ENCODE peak calls at places on chromosomes 7 and 10, in five cellular contexts. One of them, this sample, is unnamed.
A peak's percentile ranks its signal among the peaks of the same experiment; 100 is the strongest.

GRCh38 chr10:119360181-119360921 is 153.0 kb downstream of the GRK5 start:
- DNase-seq in upper lobe of left lung: no peak
- DNase-seq in endothelial cell of umbilical vein: no peak
- DNase-seq in transverse colon: no peak
- DNase-seq in sigmoid colon: no peak
- DNase-seq in this sample: no peak

GRCh38 chr10:71423268-71423667 is 26.5 kb downstream of the CDH23 start:
- DNase-seq in upper lobe of left lung: no peak
- DNase-seq in endothelial cell of umbilical vein: no peak
- DNase-seq in transverse colon: no peak
- DNase-seq in sigmoid colon: no peak
- DNase-seq in this sample: no peak

GRCh38 chr10:13563481-13564445 is 23.0 kb upstream of the PRPF18 start:
- DNase-seq in upper lobe of left lung: no peak
- DNase-seq in endothelial cell of umbilical vein: no peak
- DNase-seq in transverse colon: no peak
- DNase-seq in sigmoid colon: no peak
- DNase-seq in this sample: no peak

GRCh38 chr7:111587715-111588433 is 25.6 kb upstream of the IMMP2L start:
- DNase-seq in upper lobe of left lung: no peak
- DNase-seq in endothelial cell of umbilical vein: no peak
- DNase-seq in transverse colon: no peak
- DNase-seq in sigmoid colon: no peak
- DNase-seq in this sample: no peak

GRCh38 chr7:155590215-155591023 is 44.1 kb upstream of the CNPY1 start:
- DNase-seq in upper lobe of left lung: peak; percentile 85
- DNase-seq in endothelial cell of umbilical vein: no peak
- DNase-seq in transverse colon: peak; percentile 16
- DNase-seq in sigmoid colon: no peak
- DNase-seq in this sample: no peak

GRCh38 chr7:140617081-140617480 is 23.5 kb downstream of the DENND2A start:
- DNase-seq in upper lobe of left lung: no peak
- DNase-seq in endothelial cell of umbilical vein: no peak
- DNase-seq in transverse colon: no peak
- DNase-seq in sigmoid colon: no peak
- DNase-seq in this sample: no peak

GRCh38 chr7:14850039-14850438 is 52.5 kb downstream of the DGKB start:
- DNase-seq in upper lobe of left lung: no peak
- DNase-seq in endothelial cell of umbilical vein: no peak
- DNase-seq in transverse colon: no peak
- DNase-seq in sigmoid colon: no peak
- DNase-seq in this sample: no peak

GRCh38 chr7:80941206-80941758 is 22.4 kb upstream of the SEMA3C start:
- DNase-seq in upper lobe of left lung: no peak
- DNase-seq in endothelial cell of umbilical vein: no peak
- DNase-seq in transverse colon: no peak
- DNase-seq in sigmoid colon: no peak
- DNase-seq in this sample: no peak

GRCh38 chr7:121027761-121028681 is 39.5 kb downstream of the CPED1 start:
- DNase-seq in upper lobe of left lung: no peak
- DNase-seq in endothelial cell of umbilical vein: no peak
- DNase-seq in transverse colon: no peak
- DNase-seq in sigmoid colon: no peak
- DNase-seq in this sample: no peak

GRCh38 chr10:44310762-44311562 is 73.9 kb downstream of the CXCL12 start:
- DNase-seq in upper lobe of left lung: peak; percentile 97
- DNase-seq in endothelial cell of umbilical vein: peak; percentile 53
- DNase-seq in transverse colon: peak; percentile 84
- DNase-seq in sigmoid colon: peak; percentile 94
- DNase-seq in this sample: peak; percentile 96

GRCh38 chr10:103958996-103959395 is 7.9 kb upstream of the SLK start:
- DNase-seq in upper lobe of left lung: no peak
- DNase-seq in endothelial cell of umbilical vein: no peak
- DNase-seq in transverse colon: no peak
- DNase-seq in sigmoid colon: no peak
- DNase-seq in this sample: no peak

GRCh38 chr10:133110609-133111275 is 23.0 kb downstream of the ADGRA1 start:
- DNase-seq in upper lobe of left lung: peak; percentile 24
- DNase-seq in endothelial cell of umbilical vein: peak; percentile 43
- DNase-seq in transverse colon: no peak
- DNase-seq in sigmoid colon: no peak
- DNase-seq in this sample: no peak

GRCh38 chr10:69703766-69704191 is 73.7 kb downstream of the FAM241B start:
- DNase-seq in upper lobe of left lung: no peak
- DNase-seq in endothelial cell of umbilical vein: no peak
- DNase-seq in transverse colon: no peak
- DNase-seq in sigmoid colon: no peak
- DNase-seq in this sample: no peak

GRCh38 chr7:88357794-88358533 is 51.3 kb upstream of the STEAP4 start:
- DNase-seq in upper lobe of left lung: no peak
- DNase-seq in endothelial cell of umbilical vein: no peak
- DNase-seq in transverse colon: no peak
- DNase-seq in sigmoid colon: no peak
- DNase-seq in this sample: no peak

GRCh38 chr7:33300131-33300530 is 170.8 kb downstream of the BBS9 start:
- DNase-seq in upper lobe of left lung: no peak
- DNase-seq in endothelial cell of umbilical vein: no peak
- DNase-seq in transverse colon: no peak
- DNase-seq in sigmoid colon: no peak
- DNase-seq in this sample: no peak

GRCh38 chr10:130751106-130751840 is 560.2 kb downstream of the TCERG1L start:
- DNase-seq in upper lobe of left lung: no peak
- DNase-seq in endothelial cell of umbilical vein: no peak
- DNase-seq in transverse colon: no peak
- DNase-seq in sigmoid colon: peak; percentile 28
- DNase-seq in this sample: no peak

GRCh38 chr7:50792342-50793114 is 9.8 kb upstream of the GRB10 start:
- DNase-seq in upper lobe of left lung: peak; percentile 88
- DNase-seq in endothelial cell of umbilical vein: peak; percentile 40
- DNase-seq in transverse colon: peak; percentile 18
- DNase-seq in sigmoid colon: no peak
- DNase-seq in this sample: no peak

GRCh38 chr10:77522268-77522809 is 115.3 kb downstream of the KCNMA1 start:
- DNase-seq in upper lobe of left lung: no peak
- DNase-seq in endothelial cell of umbilical vein: no peak
- DNase-seq in transverse colon: no peak
- DNase-seq in sigmoid colon: no peak
- DNase-seq in this sample: no peak

GRCh38 chr10:46268076-46268881 is 18.5 kb upstream of the ANTXRL start:
- DNase-seq in upper lobe of left lung: no peak
- DNase-seq in endothelial cell of umbilical vein: no peak
- DNase-seq in transverse colon: peak; percentile 29
- DNase-seq in sigmoid colon: no peak
- DNase-seq in this sample: peak; percentile 82

GRCh38 chr10:28137907-28138880 is 139.3 kb upstream of the ODAD2 start:
- DNase-seq in upper lobe of left lung: no peak
- DNase-seq in endothelial cell of umbilical vein: peak; percentile 60
- DNase-seq in transverse colon: no peak
- DNase-seq in sigmoid colon: no peak
- DNase-seq in this sample: no peak

GRCh38 chr10:35165112-35165511 is 38.5 kb downstream of the CREM start:
- DNase-seq in upper lobe of left lung: no peak
- DNase-seq in endothelial cell of umbilical vein: no peak
- DNase-seq in transverse colon: no peak
- DNase-seq in sigmoid colon: no peak
- DNase-seq in this sample: no peak

GRCh38 chr10:5616046-5616445 is 50.3 kb downstream of the ASB13 start:
- DNase-seq in upper lobe of left lung: peak; percentile 71
- DNase-seq in endothelial cell of umbilical vein: no peak
- DNase-seq in transverse colon: no peak
- DNase-seq in sigmoid colon: no peak
- DNase-seq in this sample: no peak

GRCh38 chr7:7858559-7858958 is 110.0 kb upstream of the GLCCI1 start:
- DNase-seq in upper lobe of left lung: no peak
- DNase-seq in endothelial cell of umbilical vein: peak; percentile 52
- DNase-seq in transverse colon: no peak
- DNase-seq in sigmoid colon: no peak
- DNase-seq in this sample: no peak

GRCh38 chr7:72234086-72234485 is 178.1 kb downstream of the CALN1 start:
- DNase-seq in upper lobe of left lung: no peak
- DNase-seq in endothelial cell of umbilical vein: no peak
- DNase-seq in transverse colon: no peak
- DNase-seq in sigmoid colon: no peak
- DNase-seq in this sample: no peak

GRCh38 chr7:65037740-65038678 is 31.5 kb upstream of the ERV3-1 start:
- DNase-seq in upper lobe of left lung: peak; percentile 98
- DNase-seq in endothelial cell of umbilical vein: peak; percentile 92
- DNase-seq in transverse colon: peak; percentile 95
- DNase-seq in sigmoid colon: peak; percentile 96
- DNase-seq in this sample: peak; percentile 91
- TF ChIP-seq POLR2A in upper lobe of left lung: peak; percentile 56
- TF ChIP-seq POLR2A in endothelial cell of umbilical vein: peak; percentile 43
- TF ChIP-seq POLR2A in transverse colon: peak; percentile 42
- TF ChIP-seq POLR2A in sigmoid colon: no peak
- TF ChIP-seq POLR2A in this sample: peak; percentile 38

GRCh38 chr10:38159007-38159406 is 64.9 kb downstream of the ZNF37A start:
- DNase-seq in upper lobe of left lung: no peak
- DNase-seq in endothelial cell of umbilical vein: no peak
- DNase-seq in transverse colon: no peak
- DNase-seq in sigmoid colon: no peak
- DNase-seq in this sample: no peak
- TF ChIP-seq POLR2AphosphoS5 in upper lobe of left lung: no peak
- TF ChIP-seq POLR2AphosphoS5 in endothelial cell of umbilical vein: no peak
- TF ChIP-seq POLR2AphosphoS5 in transverse colon: no peak
- TF ChIP-seq POLR2AphosphoS5 in sigmoid colon: no peak
- TF ChIP-seq POLR2AphosphoS5 in this sample: no peak

GRCh38 chr7:26500749-26501352 is 209.2 kb downstream of the SNX10 start:
- DNase-seq in upper lobe of left lung: no peak
- DNase-seq in endothelial cell of umbilical vein: peak; percentile 52
- DNase-seq in transverse colon: no peak
- DNase-seq in sigmoid colon: no peak
- DNase-seq in this sample: no peak

GRCh38 chr7:26506196-26506595 is 214.5 kb downstream of the SNX10 start:
- DNase-seq in upper lobe of left lung: no peak
- DNase-seq in endothelial cell of umbilical vein: no peak
- DNase-seq in transverse colon: no peak
- DNase-seq in sigmoid colon: no peak
- DNase-seq in this sample: no peak

GRCh38 chr7:26507375-26508068 is 215.9 kb downstream of the SNX10 start:
- DNase-seq in upper lobe of left lung: no peak
- DNase-seq in endothelial cell of umbilical vein: peak; percentile 25
- DNase-seq in transverse colon: no peak
- DNase-seq in sigmoid colon: no peak
- DNase-seq in this sample: no peak

GRCh38 chr7:26508481-26508880 is 216.8 kb downstream of the SNX10 start:
- DNase-seq in upper lobe of left lung: no peak
- DNase-seq in endothelial cell of umbilical vein: no peak
- DNase-seq in transverse colon: peak; percentile 49
- DNase-seq in sigmoid colon: no peak
- DNase-seq in this sample: no peak

GRCh38 chr7:26504417-26504816 is 212.8 kb downstream of the SNX10 start:
- DNase-seq in upper lobe of left lung: no peak
- DNase-seq in endothelial cell of umbilical vein: peak; percentile 30
- DNase-seq in transverse colon: no peak
- DNase-seq in sigmoid colon: no peak
- DNase-seq in this sample: no peak
- TF ChIP-seq POLR2A in upper lobe of left lung: no peak
- TF ChIP-seq POLR2A in endothelial cell of umbilical vein: no peak
- TF ChIP-seq POLR2A in transverse colon: no peak
- TF ChIP-seq POLR2A in sigmoid colon: no peak
- TF ChIP-seq POLR2A in this sample: no peak

GRCh38 chr7:108570146-108570755 is 577 bp downstream of the DNAJB9 start:
- DNase-seq in upper lobe of left lung: peak; percentile 88
- DNase-seq in endothelial cell of umbilical vein: peak; percentile 69
- DNase-seq in transverse colon: peak; percentile 70
- DNase-seq in sigmoid colon: peak; percentile 68
- DNase-seq in this sample: no peak
- TF ChIP-seq POLR2AphosphoS5 in upper lobe of left lung: peak; percentile 65
- TF ChIP-seq POLR2AphosphoS5 in endothelial cell of umbilical vein: no peak
- TF ChIP-seq POLR2AphosphoS5 in transverse colon: peak; percentile 74
- TF ChIP-seq POLR2AphosphoS5 in sigmoid colon: no peak
- TF ChIP-seq POLR2AphosphoS5 in this sample: peak; percentile 9

DNA sequence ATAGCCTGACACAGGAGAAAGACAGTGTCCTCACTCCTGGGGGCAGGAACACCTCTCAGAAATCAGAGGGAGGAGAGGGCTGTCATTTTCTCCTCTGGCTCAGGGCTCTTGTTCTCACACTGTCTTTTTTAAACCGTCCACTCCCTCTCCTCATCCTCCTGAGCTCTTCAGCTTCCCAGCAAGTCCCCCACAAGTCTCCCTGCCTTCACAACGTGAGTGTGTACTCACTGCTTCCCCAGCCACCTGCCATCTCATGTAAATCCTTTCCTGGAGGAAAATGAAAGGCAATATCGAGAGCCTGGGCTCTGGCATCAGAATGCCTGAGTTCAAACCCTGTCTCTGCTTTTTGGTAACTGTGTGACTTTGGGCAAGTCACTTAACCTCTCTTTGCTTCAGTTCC is 5.7 kb downstream of the LLCFC1 start:
- DNase-seq in upper lobe of left lung: no peak
- DNase-seq in endothelial cell of umbilical vein: no peak
- DNase-seq in transverse colon: no peak
- DNase-seq in sigmoid colon: no peak
- DNase-seq in this sample: no peak
- TF ChIP-seq POLR2A in upper lobe of left lung: no peak
- TF ChIP-seq POLR2A in endothelial cell of umbilical vein: no peak
- TF ChIP-seq POLR2A in transverse colon: no peak
- TF ChIP-seq POLR2A in sigmoid colon: no peak
- TF ChIP-seq POLR2A in this sample: no peak

GRCh38 chr7:4670791-4671190 is 11.3 kb upstream of the FOXK1 start:
- DNase-seq in upper lobe of left lung: no peak
- DNase-seq in endothelial cell of umbilical vein: no peak
- DNase-seq in transverse colon: no peak
- DNase-seq in sigmoid colon: no peak
- DNase-seq in this sample: no peak

GRCh38 chr7:4681218-4681851 is 760 bp upstream of the FOXK1 start:
- DNase-seq in upper lobe of left lung: no peak
- DNase-seq in endothelial cell of umbilical vein: no peak
- DNase-seq in transverse colon: no peak
- DNase-seq in sigmoid colon: no peak
- DNase-seq in this sample: no peak

GRCh38 chr7:4675771-4676373 is 6.2 kb upstream of the FOXK1 start:
- DNase-seq in upper lobe of left lung: no peak
- DNase-seq in endothelial cell of umbilical vein: no peak
- DNase-seq in transverse colon: no peak
- DNase-seq in sigmoid colon: no peak
- DNase-seq in this sample: no peak
- TF ChIP-seq POLR2AphosphoS5 in upper lobe of left lung: no peak
- TF ChIP-seq POLR2AphosphoS5 in endothelial cell of umbilical vein: no peak
- TF ChIP-seq POLR2AphosphoS5 in transverse colon: no peak
- TF ChIP-seq POLR2AphosphoS5 in sigmoid colon: no peak
- TF ChIP-seq POLR2AphosphoS5 in this sample: no peak

GRCh38 chr7:27112960-27113949 is 10.8 kb upstream of the HOXA2 start:
- DNase-seq in upper lobe of left lung: peak; percentile 88
- DNase-seq in endothelial cell of umbilical vein: peak; percentile 92
- DNase-seq in transverse colon: peak; percentile 80
- DNase-seq in sigmoid colon: peak; percentile 90
- DNase-seq in this sample: no peak
- TF ChIP-seq POLR2A in upper lobe of left lung: peak; percentile 25
- TF ChIP-seq POLR2A in endothelial cell of umbilical vein: peak; percentile 85
- TF ChIP-seq POLR2A in transverse colon: peak; percentile 31
- TF ChIP-seq POLR2A in sigmoid colon: peak; percentile 39
- TF ChIP-seq POLR2A in this sample: no peak

DNA sequence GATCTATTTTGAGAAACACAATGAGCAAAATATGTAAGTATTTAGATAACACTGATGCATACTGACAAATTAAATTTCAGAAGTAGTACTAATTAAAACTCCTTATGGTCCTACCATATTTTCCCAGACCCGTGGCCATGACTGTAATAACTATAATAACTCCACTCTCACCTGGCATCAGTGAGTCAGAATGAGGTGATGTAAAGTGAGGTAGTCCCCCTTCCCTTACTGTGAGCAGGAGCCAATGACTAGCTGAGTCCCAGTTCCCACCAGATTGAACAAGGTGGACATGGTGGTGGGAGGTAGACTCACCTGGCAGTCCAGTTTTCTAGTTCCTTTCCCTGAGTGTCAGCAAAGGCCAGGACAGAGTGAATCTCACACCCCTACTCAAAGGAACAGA is 630.5 kb upstream of the IGFBP3 start:
- DNase-seq in upper lobe of left lung: no peak
- DNase-seq in endothelial cell of umbilical vein: no peak
- DNase-seq in transverse colon: no peak
- DNase-seq in sigmoid colon: no peak
- DNase-seq in this sample: no peak
- TF ChIP-seq POLR2AphosphoS5 in upper lobe of left lung: no peak
- TF ChIP-seq POLR2AphosphoS5 in endothelial cell of umbilical vein: no peak
- TF ChIP-seq POLR2AphosphoS5 in transverse colon: no peak
- TF ChIP-seq POLR2AphosphoS5 in sigmoid colon: no peak
- TF ChIP-seq POLR2AphosphoS5 in this sample: no peak

This sample was measured in vagina.